ENCODE peak calls at places on chromosomes 6 and 20, in four cellular contexts. Z is non-pigmented ciliary epithelial cell, K is aorta, C is GM12865. X is an unnamed sample.

GRCh38 chr6:961407-961930 is 268.5 kb upstream of the EXOC2 start:
- DNase-seq in Z (no peak), K (no peak), C (no peak), X (no peak)

GRCh38 chr6:7542878-7543394 is 1.5 kb downstream of the DSP start:
- DNase-seq in C (no peak), Z (no peak), K (no peak), X (no peak)

GRCh38 chr6:159169193-159169555 is at the start of gene FNDC1:
- DNase-seq in C (peak; percentile 33), Z (no peak), K (peak; percentile 85), X (peak; percentile 46)

GRCh38 chr20:59484228-59484627 is 120.1 kb upstream of the PHACTR3 start:
- DNase-seq in K (no peak), Z (no peak), C (no peak), X (no peak)

GRCh38 chr20:64110411-64111068 is 3.2 kb upstream of the NPBWR2 start:
- DNase-seq in C (no peak), K (peak; percentile 73), Z (no peak), X (peak; percentile 12)

GRCh38 chr6:39086294-39086693 is 28.7 kb downstream of the SAYSD1 start:
- DNase-seq in K (no peak), Z (no peak), C (peak; percentile 84), X (no peak)

GRCh38 chr20:11296221-11296620 is 621.5 kb upstream of the BTBD3 start:
- DNase-seq in C (no peak), Z (no peak), K (no peak), X (no peak)

GRCh38 chr6:110635096-110635495 is 158.7 kb upstream of the SLC22A16 start:
- DNase-seq in K (no peak), C (no peak), Z (no peak), X (no peak)

GRCh38 chr6:38337819-38338465 is 301.8 kb downstream of the BTBD9 start:
- DNase-seq in K (no peak), C (no peak), Z (peak; percentile 46), X (no peak)

GRCh38 chr6:34243131-34243771 is 5.6 kb downstream of the SMIM29 start:
- DNase-seq in C (no peak), Z (no peak), K (peak; percentile 70), X (no peak)

GRCh38 chr6:113182370-113183141 is 674.6 kb upstream of the MARCKS start:
- DNase-seq in K (no peak), Z (peak; percentile 61), C (no peak), X (no peak)

GRCh38 chr6:36817864-36818263 is 21.4 kb downstream of the CPNE5 start:
- DNase-seq in K (no peak), C (no peak), Z (no peak), X (no peak)

GRCh38 chr6:38259736-38260135 is 380.0 kb downstream of the BTBD9 start:
- DNase-seq in C (no peak), Z (peak; percentile 55), K (no peak), X (no peak)

GRCh38 chr20:46720776-46721425 is 11.5 kb downstream of the SLC2A10 start:
- DNase-seq in Z (no peak), C (no peak), K (no peak), X (no peak)

GRCh38 chr20:11195899-11196558 is 522.2 kb upstream of the JAG1 start:
- DNase-seq in C (no peak), Z (no peak), K (no peak), X (no peak)

GRCh38 chr20:18805881-18806280 is 7.7 kb upstream of the SCP2D1 start:
- DNase-seq in C (no peak), Z (no peak), K (no peak), X (no peak)

GRCh38 chr6:11414564-11414963 is 123.0 kb upstream of the TMEM170B start:
- DNase-seq in K (no peak), Z (no peak), C (peak; percentile 65), X (no peak)

GRCh38 chr6:3380344-3381232 is 76.3 kb downstream of the SLC22A23 start:
- DNase-seq in K (no peak), Z (no peak), C (no peak), X (no peak)

GRCh38 chr6:158605266-158605878 is 39.2 kb downstream of the DYNLT1 start:
- DNase-seq in K (no peak), C (peak; percentile 68), Z (peak; percentile 27), X (peak; percentile 50)

GRCh38 chr6:41676406-41676805 is 38.1 kb downstream of the MDFI start:
- DNase-seq in C (no peak), Z (no peak), K (peak; percentile 26), X (no peak)

GRCh38 chr6:159833556-159833955 is 33.5 kb downstream of the PNLDC1 start:
- DNase-seq in K (no peak), Z (no peak), C (no peak), X (no peak)

GRCh38 chr20:41440882-41441281 is 74.3 kb upstream of the EMILIN3 start:
- DNase-seq in C (no peak), Z (no peak), K (no peak), X (no peak)

GRCh38 chr6:11778648-11779307 is at the start of gene ADTRP:
- DNase-seq in C (no peak), Z (no peak), K (no peak), X (no peak)

GRCh38 chr6:28683945-28684538 is 158.4 kb downstream of the GPX5 start:
- DNase-seq in K (no peak), Z (no peak), C (peak; percentile 51), X (no peak)

GRCh38 chr6:4274382-4275082 is 139.2 kb upstream of the ECI2 start:
- DNase-seq in Z (peak; percentile 53), C (no peak), K (no peak), X (no peak)

GRCh38 chr20:47620808-47621805 is 119.4 kb downstream of the NCOA3 start:
- DNase-seq in C (peak; percentile 70), Z (peak; percentile 28), K (no peak), X (peak; percentile 43)

GRCh38 chr6:12637960-12638641 is 78.5 kb upstream of the PHACTR1 start:
- DNase-seq in K (peak; percentile 76), Z (peak; percentile 48), C (peak; percentile 65), X (peak; percentile 9)

GRCh38 chr20:6122111-6122872 is 538 bp downstream of the FERMT1 start:
- DNase-seq in C (no peak), Z (no peak), K (no peak), X (no peak)

GRCh38 chr20:40770564-40771307 is 81.7 kb upstream of the MAFB start:
- DNase-seq in K (no peak), C (no peak), Z (no peak), X (no peak)

X was measured in memory B cell.